ENCODE peak calls at places on chromosomes 3 and 15, in ten cellular contexts. One of them, this sample, is unnamed.
A peak's percentile ranks its signal among the peaks of the same experiment; 100 is the strongest.

GRCh38 chr3:50288387-50289007 is 3.7 kb downstream of the IFRD2 start:
- DNase-seq in pons: no peak
- DNase-seq in HT-29: no peak
- DNase-seq in AG08395: no peak
- DNase-seq in B cell: no peak
- DNase-seq in sigmoid colon: no peak
- DNase-seq in GF-D8: no peak
- DNase-seq in activated T-cell treated with anti-CD3 and anti-CD28 coated beads for 1 hour: no peak
- DNase-seq in nephron progenitor cell: no peak
- DNase-seq in iPS-NIHi11: no peak
- DNase-seq in this sample: no peak

GRCh38 chr3:119681279-119681678 is 4.1 kb upstream of the COX17 start:
- DNase-seq in pons: no peak
- DNase-seq in HT-29: peak; percentile 68
- DNase-seq in AG08395: peak; percentile 67
- DNase-seq in B cell: no peak
- DNase-seq in sigmoid colon: no peak
- DNase-seq in GF-D8: peak; percentile 26
- DNase-seq in activated T-cell treated with anti-CD3 and anti-CD28 coated beads for 1 hour: no peak
- DNase-seq in nephron progenitor cell: no peak
- DNase-seq in iPS-NIHi11: no peak
- DNase-seq in this sample: no peak

GRCh38 chr15:31262901-31263671 is 63.5 kb upstream of the KLF13 start:
- DNase-seq in pons: peak; percentile 81
- DNase-seq in HT-29: peak; percentile 58
- DNase-seq in AG08395: peak; percentile 53
- DNase-seq in B cell: peak; percentile 67
- DNase-seq in sigmoid colon: peak; percentile 67
- DNase-seq in GF-D8: peak; percentile 77
- DNase-seq in activated T-cell treated with anti-CD3 and anti-CD28 coated beads for 1 hour: no peak
- DNase-seq in nephron progenitor cell: no peak
- DNase-seq in iPS-NIHi11: no peak
- DNase-seq in this sample: peak; percentile 96

GRCh38 chr15:99613887-99614642 is 48.3 kb downstream of the MEF2A start:
- DNase-seq in pons: no peak
- DNase-seq in HT-29: no peak
- DNase-seq in AG08395: peak; percentile 48
- DNase-seq in B cell: no peak
- DNase-seq in sigmoid colon: peak; percentile 74
- DNase-seq in GF-D8: no peak
- DNase-seq in activated T-cell treated with anti-CD3 and anti-CD28 coated beads for 1 hour: no peak
- DNase-seq in nephron progenitor cell: no peak
- DNase-seq in iPS-NIHi11: no peak
- DNase-seq in this sample: peak; percentile 29

GRCh38 chr3:12557472-12558105 is 702 bp downstream of the MKRN2 start:
- DNase-seq in pons: peak; percentile 34
- DNase-seq in HT-29: peak; percentile 49
- DNase-seq in AG08395: peak; percentile 27
- DNase-seq in B cell: no peak
- DNase-seq in sigmoid colon: no peak
- DNase-seq in GF-D8: peak; percentile 34
- DNase-seq in activated T-cell treated with anti-CD3 and anti-CD28 coated beads for 1 hour: no peak
- DNase-seq in nephron progenitor cell: no peak
- DNase-seq in iPS-NIHi11: no peak
- DNase-seq in this sample: no peak

GRCh38 chr15:52261498-52262242 is 33.9 kb downstream of the MYO5C start:
- DNase-seq in pons: peak; percentile 79
- DNase-seq in HT-29: no peak
- DNase-seq in AG08395: peak; percentile 83
- DNase-seq in B cell: peak; percentile 62
- DNase-seq in sigmoid colon: peak; percentile 73
- DNase-seq in GF-D8: no peak
- DNase-seq in activated T-cell treated with anti-CD3 and anti-CD28 coated beads for 1 hour: no peak
- DNase-seq in nephron progenitor cell: peak; percentile 49
- DNase-seq in iPS-NIHi11: peak; percentile 90
- DNase-seq in this sample: peak; percentile 18

GRCh38 chr3:179196098-179196497 is 47.9 kb downstream of the PIK3CA start:
- DNase-seq in pons: no peak
- DNase-seq in HT-29: no peak
- DNase-seq in AG08395: peak; percentile 53
- DNase-seq in B cell: peak; percentile 7
- DNase-seq in sigmoid colon: no peak
- DNase-seq in GF-D8: no peak
- DNase-seq in activated T-cell treated with anti-CD3 and anti-CD28 coated beads for 1 hour: no peak
- DNase-seq in nephron progenitor cell: no peak
- DNase-seq in iPS-NIHi11: no peak
- DNase-seq in this sample: no peak

GRCh38 chr3:45682311-45682710 is 6.9 kb upstream of the SACM1L start:
- DNase-seq in pons: no peak
- DNase-seq in HT-29: no peak
- DNase-seq in AG08395: no peak
- DNase-seq in B cell: no peak
- DNase-seq in sigmoid colon: no peak
- DNase-seq in GF-D8: no peak
- DNase-seq in activated T-cell treated with anti-CD3 and anti-CD28 coated beads for 1 hour: no peak
- DNase-seq in nephron progenitor cell: no peak
- DNase-seq in iPS-NIHi11: no peak
- DNase-seq in this sample: no peak

GRCh38 chr15:96273317-96274086 is 57.0 kb upstream of the NR2F2 start:
- DNase-seq in pons: no peak
- DNase-seq in HT-29: peak; percentile 80
- DNase-seq in AG08395: peak; percentile 85
- DNase-seq in B cell: no peak
- DNase-seq in sigmoid colon: no peak
- DNase-seq in GF-D8: no peak
- DNase-seq in activated T-cell treated with anti-CD3 and anti-CD28 coated beads for 1 hour: no peak
- DNase-seq in nephron progenitor cell: no peak
- DNase-seq in iPS-NIHi11: no peak
- DNase-seq in this sample: no peak

GRCh38 chr3:103082501-103082900 is 647.7 kb downstream of the ZPLD1 start:
- DNase-seq in pons: no peak
- DNase-seq in HT-29: no peak
- DNase-seq in AG08395: no peak
- DNase-seq in B cell: no peak
- DNase-seq in sigmoid colon: no peak
- DNase-seq in GF-D8: no peak
- DNase-seq in activated T-cell treated with anti-CD3 and anti-CD28 coated beads for 1 hour: no peak
- DNase-seq in nephron progenitor cell: no peak
- DNase-seq in iPS-NIHi11: no peak
- DNase-seq in this sample: no peak

GRCh38 chr15:69576035-69576526 is 123.5 kb downstream of the RPLP1 start:
- DNase-seq in pons: no peak
- DNase-seq in HT-29: peak; percentile 93
- DNase-seq in AG08395: peak; percentile 68
- DNase-seq in B cell: peak; percentile 73
- DNase-seq in sigmoid colon: no peak
- DNase-seq in GF-D8: no peak
- DNase-seq in activated T-cell treated with anti-CD3 and anti-CD28 coated beads for 1 hour: peak; percentile 59
- DNase-seq in nephron progenitor cell: peak; percentile 38
- DNase-seq in iPS-NIHi11: peak; percentile 70
- DNase-seq in this sample: peak; percentile 51

GRCh38 chr3:183328823-183329222 is 75.8 kb downstream of the B3GNT5 start:
- DNase-seq in pons: no peak
- DNase-seq in HT-29: no peak
- DNase-seq in AG08395: no peak
- DNase-seq in B cell: no peak
- DNase-seq in sigmoid colon: no peak
- DNase-seq in GF-D8: no peak
- DNase-seq in activated T-cell treated with anti-CD3 and anti-CD28 coated beads for 1 hour: no peak
- DNase-seq in nephron progenitor cell: no peak
- DNase-seq in iPS-NIHi11: no peak
- DNase-seq in this sample: no peak

GRCh38 chr3:15997274-15997943 is 177.1 kb upstream of the GALNT15 start:
- DNase-seq in pons: no peak
- DNase-seq in HT-29: no peak
- DNase-seq in AG08395: no peak
- DNase-seq in B cell: no peak
- DNase-seq in sigmoid colon: no peak
- DNase-seq in GF-D8: no peak
- DNase-seq in activated T-cell treated with anti-CD3 and anti-CD28 coated beads for 1 hour: no peak
- DNase-seq in nephron progenitor cell: no peak
- DNase-seq in iPS-NIHi11: no peak
- DNase-seq in this sample: no peak

GRCh38 chr3:50519471-50520089 is 16.1 kb upstream of the CACNA2D2 start:
- DNase-seq in pons: peak; percentile 23
- DNase-seq in HT-29: peak; percentile 62
- DNase-seq in AG08395: peak; percentile 64
- DNase-seq in B cell: peak; percentile 72
- DNase-seq in sigmoid colon: no peak
- DNase-seq in GF-D8: no peak
- DNase-seq in activated T-cell treated with anti-CD3 and anti-CD28 coated beads for 1 hour: peak; percentile 64
- DNase-seq in nephron progenitor cell: peak; percentile 83
- DNase-seq in iPS-NIHi11: peak; percentile 77
- DNase-seq in this sample: peak; percentile 27

GRCh38 chr3:107235193-107235922 is 141.9 kb upstream of the CCDC54 start:
- DNase-seq in pons: peak; percentile 38
- DNase-seq in HT-29: no peak
- DNase-seq in AG08395: peak; percentile 18
- DNase-seq in B cell: no peak
- DNase-seq in sigmoid colon: no peak
- DNase-seq in GF-D8: no peak
- DNase-seq in activated T-cell treated with anti-CD3 and anti-CD28 coated beads for 1 hour: no peak
- DNase-seq in nephron progenitor cell: peak; percentile 16
- DNase-seq in iPS-NIHi11: peak; percentile 17
- DNase-seq in this sample: no peak

GRCh38 chr3:23174426-23175039 is 28.6 kb upstream of the UBE2E2 start:
- DNase-seq in pons: no peak
- DNase-seq in HT-29: no peak
- DNase-seq in AG08395: no peak
- DNase-seq in B cell: no peak
- DNase-seq in sigmoid colon: no peak
- DNase-seq in GF-D8: no peak
- DNase-seq in activated T-cell treated with anti-CD3 and anti-CD28 coated beads for 1 hour: no peak
- DNase-seq in nephron progenitor cell: peak; percentile 6
- DNase-seq in iPS-NIHi11: peak; percentile 16
- DNase-seq in this sample: no peak